ENCODE peak calls at places on chromosomes 11 and 22, in eight cellular contexts. One of them, this sample, is unnamed.

GRCh38 chr22:39643311-39644083 is 72.9 kb downstream of the CACNA1I start:
- DNase-seq in GM20000: no peak
- DNase-seq in NCI-H1105: no peak
- DNase-seq in WTC11: no peak
- DNase-seq in cardiac muscle cell: no peak
- DNase-seq in DND-41: no peak
- DNase-seq in activated CD4-positive, alpha-beta T cell treated with anti-CD3 and anti-CD28 coated beads, Interleukin-2, amount 50 U/mL, for 1 hour: no peak
- DNase-seq in GM04504: no peak
- DNase-seq in this sample: no peak

GRCh38 chr11:109851780-109852390 is 241.3 kb upstream of the ZC3H12C start:
- DNase-seq in GM20000: no peak
- DNase-seq in NCI-H1105: no peak
- DNase-seq in WTC11: no peak
- DNase-seq in cardiac muscle cell: no peak
- DNase-seq in DND-41: no peak
- DNase-seq in activated CD4-positive, alpha-beta T cell treated with anti-CD3 and anti-CD28 coated beads, Interleukin-2, amount 50 U/mL, for 1 hour: no peak
- DNase-seq in GM04504: peak; percentile 17
- DNase-seq in this sample: no peak

GRCh38 chr11:120890921-120891320 is 133.0 kb upstream of the TBCEL start:
- DNase-seq in GM20000: no peak
- DNase-seq in NCI-H1105: no peak
- DNase-seq in WTC11: no peak
- DNase-seq in cardiac muscle cell: no peak
- DNase-seq in DND-41: no peak
- DNase-seq in activated CD4-positive, alpha-beta T cell treated with anti-CD3 and anti-CD28 coated beads, Interleukin-2, amount 50 U/mL, for 1 hour: no peak
- DNase-seq in GM04504: no peak
- DNase-seq in this sample: no peak

GRCh38 chr11:128021304-128022006 is 565.9 kb downstream of the ETS1 start:
- DNase-seq in GM20000: no peak
- DNase-seq in NCI-H1105: peak; percentile 11
- DNase-seq in WTC11: peak; percentile 40
- DNase-seq in cardiac muscle cell: peak; percentile 61
- DNase-seq in DND-41: no peak
- DNase-seq in activated CD4-positive, alpha-beta T cell treated with anti-CD3 and anti-CD28 coated beads, Interleukin-2, amount 50 U/mL, for 1 hour: no peak
- DNase-seq in GM04504: no peak
- DNase-seq in this sample: no peak

GRCh38 chr11:79617561-79617960 is 176.7 kb upstream of the TENM4 start:
- DNase-seq in GM20000: no peak
- DNase-seq in NCI-H1105: no peak
- DNase-seq in WTC11: no peak
- DNase-seq in cardiac muscle cell: peak; percentile 47
- DNase-seq in DND-41: no peak
- DNase-seq in activated CD4-positive, alpha-beta T cell treated with anti-CD3 and anti-CD28 coated beads, Interleukin-2, amount 50 U/mL, for 1 hour: no peak
- DNase-seq in GM04504: no peak
- DNase-seq in this sample: no peak

GRCh38 chr11:32090774-32091370 is at the start of gene RCN1:
- DNase-seq in GM20000: peak; percentile 88
- DNase-seq in NCI-H1105: peak; percentile 68
- DNase-seq in WTC11: peak; percentile 85
- DNase-seq in cardiac muscle cell: peak; percentile 94
- DNase-seq in DND-41: peak; percentile 75
- DNase-seq in activated CD4-positive, alpha-beta T cell treated with anti-CD3 and anti-CD28 coated beads, Interleukin-2, amount 50 U/mL, for 1 hour: peak; percentile 21
- DNase-seq in GM04504: peak; percentile 71
- DNase-seq in this sample: peak; percentile 15

GRCh38 chr11:43756575-43756974 is 76.0 kb downstream of the HSD17B12 start:
- DNase-seq in GM20000: no peak
- DNase-seq in NCI-H1105: no peak
- DNase-seq in WTC11: no peak
- DNase-seq in cardiac muscle cell: no peak
- DNase-seq in DND-41: no peak
- DNase-seq in activated CD4-positive, alpha-beta T cell treated with anti-CD3 and anti-CD28 coated beads, Interleukin-2, amount 50 U/mL, for 1 hour: no peak
- DNase-seq in GM04504: no peak
- DNase-seq in this sample: no peak

GRCh38 chr22:45859231-45860161 is 117.5 kb downstream of the WNT7B start:
- DNase-seq in GM20000: no peak
- DNase-seq in NCI-H1105: no peak
- DNase-seq in WTC11: no peak
- DNase-seq in cardiac muscle cell: no peak
- DNase-seq in DND-41: no peak
- DNase-seq in activated CD4-positive, alpha-beta T cell treated with anti-CD3 and anti-CD28 coated beads, Interleukin-2, amount 50 U/mL, for 1 hour: no peak
- DNase-seq in GM04504: no peak
- DNase-seq in this sample: no peak

GRCh38 chr22:24418786-24419479 is 8.5 kb upstream of the ADORA2A start:
- DNase-seq in GM20000: no peak
- DNase-seq in NCI-H1105: no peak
- DNase-seq in WTC11: no peak
- DNase-seq in cardiac muscle cell: no peak
- DNase-seq in DND-41: no peak
- DNase-seq in activated CD4-positive, alpha-beta T cell treated with anti-CD3 and anti-CD28 coated beads, Interleukin-2, amount 50 U/mL, for 1 hour: no peak
- DNase-seq in GM04504: no peak
- DNase-seq in this sample: no peak

GRCh38 chr11:76670475-76671235 is at the start of gene LRRC32:
- DNase-seq in GM20000: peak; percentile 69
- DNase-seq in NCI-H1105: no peak
- DNase-seq in WTC11: peak; percentile 57
- DNase-seq in cardiac muscle cell: peak; percentile 54
- DNase-seq in DND-41: no peak
- DNase-seq in activated CD4-positive, alpha-beta T cell treated with anti-CD3 and anti-CD28 coated beads, Interleukin-2, amount 50 U/mL, for 1 hour: no peak
- DNase-seq in GM04504: no peak
- DNase-seq in this sample: no peak

GRCh38 chr11:28938091-28938490 is 829.9 kb downstream of the METTL15 start:
- DNase-seq in GM20000: no peak
- DNase-seq in NCI-H1105: no peak
- DNase-seq in WTC11: no peak
- DNase-seq in cardiac muscle cell: no peak
- DNase-seq in DND-41: no peak
- DNase-seq in activated CD4-positive, alpha-beta T cell treated with anti-CD3 and anti-CD28 coated beads, Interleukin-2, amount 50 U/mL, for 1 hour: no peak
- DNase-seq in GM04504: no peak
- DNase-seq in this sample: no peak

GRCh38 chr22:32880061-32880460 is 78.6 kb downstream of the TIMP3 start:
- DNase-seq in GM20000: no peak
- DNase-seq in NCI-H1105: no peak
- DNase-seq in WTC11: no peak
- DNase-seq in cardiac muscle cell: no peak
- DNase-seq in DND-41: no peak
- DNase-seq in activated CD4-positive, alpha-beta T cell treated with anti-CD3 and anti-CD28 coated beads, Interleukin-2, amount 50 U/mL, for 1 hour: no peak
- DNase-seq in GM04504: peak; percentile 47
- DNase-seq in this sample: no peak

GRCh38 chr22:20089977-20090729 is 10.1 kb downstream of the DGCR8 start:
- DNase-seq in GM20000: no peak
- DNase-seq in NCI-H1105: no peak
- DNase-seq in WTC11: no peak
- DNase-seq in cardiac muscle cell: no peak
- DNase-seq in DND-41: no peak
- DNase-seq in activated CD4-positive, alpha-beta T cell treated with anti-CD3 and anti-CD28 coated beads, Interleukin-2, amount 50 U/mL, for 1 hour: no peak
- DNase-seq in GM04504: peak; percentile 22
- DNase-seq in this sample: no peak

GRCh38 chr11:112785104-112785503 is 176.1 kb upstream of the NCAM1 start:
- DNase-seq in GM20000: no peak
- DNase-seq in NCI-H1105: no peak
- DNase-seq in WTC11: no peak
- DNase-seq in cardiac muscle cell: no peak
- DNase-seq in DND-41: no peak
- DNase-seq in activated CD4-positive, alpha-beta T cell treated with anti-CD3 and anti-CD28 coated beads, Interleukin-2, amount 50 U/mL, for 1 hour: no peak
- DNase-seq in GM04504: no peak
- DNase-seq in this sample: no peak

GRCh38 chr11:48107188-48107704 is 109.4 kb upstream of the OR4B1 start:
- DNase-seq in GM20000: peak; percentile 59
- DNase-seq in NCI-H1105: no peak
- DNase-seq in WTC11: no peak
- DNase-seq in cardiac muscle cell: no peak
- DNase-seq in DND-41: no peak
- DNase-seq in activated CD4-positive, alpha-beta T cell treated with anti-CD3 and anti-CD28 coated beads, Interleukin-2, amount 50 U/mL, for 1 hour: no peak
- DNase-seq in GM04504: no peak
- DNase-seq in this sample: no peak

GRCh38 chr22:50498322-50498861 is 9.1 kb downstream of the LMF2 start:
- DNase-seq in GM20000: peak; percentile 78
- DNase-seq in NCI-H1105: peak; percentile 59
- DNase-seq in WTC11: peak; percentile 85
- DNase-seq in cardiac muscle cell: peak; percentile 86
- DNase-seq in DND-41: peak; percentile 73
- DNase-seq in activated CD4-positive, alpha-beta T cell treated with anti-CD3 and anti-CD28 coated beads, Interleukin-2, amount 50 U/mL, for 1 hour: peak; percentile 65
- DNase-seq in GM04504: peak; percentile 32
- DNase-seq in this sample: no peak

GRCh38 chr22:36026741-36027140 is 1.9 kb downstream of the RBFOX2 start:
- DNase-seq in GM20000: peak; percentile 21
- DNase-seq in NCI-H1105: no peak
- DNase-seq in WTC11: no peak
- DNase-seq in cardiac muscle cell: peak; percentile 35
- DNase-seq in DND-41: no peak
- DNase-seq in activated CD4-positive, alpha-beta T cell treated with anti-CD3 and anti-CD28 coated beads, Interleukin-2, amount 50 U/mL, for 1 hour: no peak
- DNase-seq in GM04504: no peak
- DNase-seq in this sample: no peak

GRCh38 chr11:64028398-64029115 is 7.2 kb upstream of the FLRT1 start:
- DNase-seq in GM20000: no peak
- DNase-seq in NCI-H1105: peak; percentile 71
- DNase-seq in WTC11: peak; percentile 87
- DNase-seq in cardiac muscle cell: peak; percentile 89
- DNase-seq in DND-41: peak; percentile 30
- DNase-seq in activated CD4-positive, alpha-beta T cell treated with anti-CD3 and anti-CD28 coated beads, Interleukin-2, amount 50 U/mL, for 1 hour: no peak
- DNase-seq in GM04504: no peak
- DNase-seq in this sample: peak; percentile 12

GRCh38 chr11:78957481-78958245 is 383.0 kb upstream of the NARS2 start:
- DNase-seq in GM20000: no peak
- DNase-seq in NCI-H1105: no peak
- DNase-seq in WTC11: no peak
- DNase-seq in cardiac muscle cell: no peak
- DNase-seq in DND-41: no peak
- DNase-seq in activated CD4-positive, alpha-beta T cell treated with anti-CD3 and anti-CD28 coated beads, Interleukin-2, amount 50 U/mL, for 1 hour: no peak
- DNase-seq in GM04504: no peak
- DNase-seq in this sample: no peak

GRCh38 chr11:119318240-119319135 is 1.6 kb upstream of the MCAM start:
- DNase-seq in GM20000: peak; percentile 91
- DNase-seq in NCI-H1105: no peak
- DNase-seq in WTC11: no peak
- DNase-seq in cardiac muscle cell: peak; percentile 39
- DNase-seq in DND-41: no peak
- DNase-seq in activated CD4-positive, alpha-beta T cell treated with anti-CD3 and anti-CD28 coated beads, Interleukin-2, amount 50 U/mL, for 1 hour: no peak
- DNase-seq in GM04504: no peak
- DNase-seq in this sample: no peak